ENCODE peak calls at places on chromosomes 16 and 17, in four cellular contexts. One of them, this sample, is unnamed.

GRCh38 chr16:2819939-2820835 is 3.1 kb downstream of the PRSS21 start:
- DNase-seq in stomach: no peak
- DNase-seq in activated T-cell treated with anti-CD3 and anti-CD28 coated beads, Interleukin-2, amount 50 U/mL, for 72 hours: no peak
- DNase-seq in fibroblast of pulmonary artery: no peak
- DNase-seq in this sample: no peak

GRCh38 chr17:69575346-69575761 is 160.9 kb downstream of the MAP2K6 start:
- DNase-seq in fibroblast of pulmonary artery: peak
- DNase-seq in stomach: no peak
- DNase-seq in activated T-cell treated with anti-CD3 and anti-CD28 coated beads, Interleukin-2, amount 50 U/mL, for 72 hours: no peak
- DNase-seq in this sample: no peak

GRCh38 chr17:77842148-77842905 is 116.2 kb upstream of the TNRC6C start:
- DNase-seq in fibroblast of pulmonary artery: peak
- DNase-seq in stomach: no peak
- DNase-seq in activated T-cell treated with anti-CD3 and anti-CD28 coated beads, Interleukin-2, amount 50 U/mL, for 72 hours: no peak
- DNase-seq in this sample: no peak

GRCh38 chr16:87056083-87056482 is 261.1 kb downstream of the C16orf95 start:
- DNase-seq in fibroblast of pulmonary artery: peak
- DNase-seq in stomach: no peak
- DNase-seq in activated T-cell treated with anti-CD3 and anti-CD28 coated beads, Interleukin-2, amount 50 U/mL, for 72 hours: no peak
- DNase-seq in this sample: no peak

GRCh38 chr16:68655806-68656205 is 10.7 kb downstream of the CDH3 start:
- DNase-seq in activated T-cell treated with anti-CD3 and anti-CD28 coated beads, Interleukin-2, amount 50 U/mL, for 72 hours: no peak
- DNase-seq in stomach: no peak
- DNase-seq in fibroblast of pulmonary artery: no peak
- DNase-seq in this sample: no peak

GRCh38 chr17:77316191-77316641 is 175.4 kb downstream of the SEC14L1 start:
- DNase-seq in fibroblast of pulmonary artery: peak
- DNase-seq in activated T-cell treated with anti-CD3 and anti-CD28 coated beads, Interleukin-2, amount 50 U/mL, for 72 hours: no peak
- DNase-seq in stomach: no peak
- DNase-seq in this sample: no peak

GRCh38 chr17:17175917-17176316 is 30.2 kb downstream of the PLD6 start:
- DNase-seq in activated T-cell treated with anti-CD3 and anti-CD28 coated beads, Interleukin-2, amount 50 U/mL, for 72 hours: no peak
- DNase-seq in stomach: no peak
- DNase-seq in fibroblast of pulmonary artery: no peak
- DNase-seq in this sample: no peak

GRCh38 chr16:52004343-52004742 is 542.6 kb downstream of the TOX3 start:
- DNase-seq in stomach: no peak
- DNase-seq in fibroblast of pulmonary artery: no peak
- DNase-seq in activated T-cell treated with anti-CD3 and anti-CD28 coated beads, Interleukin-2, amount 50 U/mL, for 72 hours: no peak
- DNase-seq in this sample: no peak

GRCh38 chr17:43769859-43770258 is 8.9 kb downstream of the DUSP3 start:
- DNase-seq in activated T-cell treated with anti-CD3 and anti-CD28 coated beads, Interleukin-2, amount 50 U/mL, for 72 hours: no peak
- DNase-seq in fibroblast of pulmonary artery: no peak
- DNase-seq in stomach: no peak
- DNase-seq in this sample: no peak

GRCh38 chr17:53844476-53845107 is 21.9 kb downstream of the KIF2B start:
- DNase-seq in activated T-cell treated with anti-CD3 and anti-CD28 coated beads, Interleukin-2, amount 50 U/mL, for 72 hours: no peak
- DNase-seq in fibroblast of pulmonary artery: no peak
- DNase-seq in stomach: no peak
- DNase-seq in this sample: no peak

GRCh38 chr16:23587726-23588125 is 8.4 kb downstream of the NDUFAB1 start:
- DNase-seq in stomach: no peak
- DNase-seq in activated T-cell treated with anti-CD3 and anti-CD28 coated beads, Interleukin-2, amount 50 U/mL, for 72 hours: no peak
- DNase-seq in fibroblast of pulmonary artery: peak
- DNase-seq in this sample: no peak

GRCh38 chr17:56478836-56479447 is 114.6 kb upstream of the NOG start:
- DNase-seq in activated T-cell treated with anti-CD3 and anti-CD28 coated beads, Interleukin-2, amount 50 U/mL, for 72 hours: peak
- DNase-seq in stomach: no peak
- DNase-seq in fibroblast of pulmonary artery: peak
- DNase-seq in this sample: no peak

GRCh38 chr16:66844342-66845079 is at the start of gene CA7:
- DNase-seq in activated T-cell treated with anti-CD3 and anti-CD28 coated beads, Interleukin-2, amount 50 U/mL, for 72 hours: no peak
- DNase-seq in stomach: no peak
- DNase-seq in fibroblast of pulmonary artery: no peak
- DNase-seq in this sample: no peak

GRCh38 chr17:80408872-80409271 is 6.1 kb upstream of the ENDOV start:
- DNase-seq in activated T-cell treated with anti-CD3 and anti-CD28 coated beads, Interleukin-2, amount 50 U/mL, for 72 hours: no peak
- DNase-seq in fibroblast of pulmonary artery: no peak
- DNase-seq in stomach: peak
- DNase-seq in this sample: no peak

GRCh38 chr17:78390241-78391050 is 12.0 kb downstream of the PGS1 start:
- DNase-seq in fibroblast of pulmonary artery: peak
- DNase-seq in stomach: no peak
- DNase-seq in activated T-cell treated with anti-CD3 and anti-CD28 coated beads, Interleukin-2, amount 50 U/mL, for 72 hours: no peak
- DNase-seq in this sample: no peak

GRCh38 chr17:68089881-68090280 is 54.3 kb downstream of the KPNA2 start:
- DNase-seq in stomach: peak
- DNase-seq in activated T-cell treated with anti-CD3 and anti-CD28 coated beads, Interleukin-2, amount 50 U/mL, for 72 hours: peak
- DNase-seq in fibroblast of pulmonary artery: peak
- DNase-seq in this sample: no peak

GRCh38 chr17:63911657-63912100 is 621 bp upstream of the CSHL1 start:
- DNase-seq in stomach: peak
- DNase-seq in fibroblast of pulmonary artery: peak
- DNase-seq in activated T-cell treated with anti-CD3 and anti-CD28 coated beads, Interleukin-2, amount 50 U/mL, for 72 hours: peak
- DNase-seq in this sample: peak

GRCh38 chr17:66960623-66961022 is 3.9 kb upstream of the CACNG4 start:
- DNase-seq in fibroblast of pulmonary artery: no peak
- DNase-seq in activated T-cell treated with anti-CD3 and anti-CD28 coated beads, Interleukin-2, amount 50 U/mL, for 72 hours: no peak
- DNase-seq in stomach: no peak
- DNase-seq in this sample: no peak

GRCh38 chr16:72602499-72602898 is 430.5 kb upstream of the PMFBP1 start:
- DNase-seq in fibroblast of pulmonary artery: no peak
- DNase-seq in stomach: no peak
- DNase-seq in activated T-cell treated with anti-CD3 and anti-CD28 coated beads, Interleukin-2, amount 50 U/mL, for 72 hours: no peak
- DNase-seq in this sample: no peak

GRCh38 chr16:86375370-86375769 is 135.0 kb upstream of the FOXF1 start:
- DNase-seq in stomach: no peak
- DNase-seq in activated T-cell treated with anti-CD3 and anti-CD28 coated beads, Interleukin-2, amount 50 U/mL, for 72 hours: no peak
- DNase-seq in fibroblast of pulmonary artery: peak
- DNase-seq in this sample: no peak

GRCh38 chr17:35774499-35774898 is 13.8 kb downstream of the C17orf50 start:
- DNase-seq in stomach: peak
- DNase-seq in activated T-cell treated with anti-CD3 and anti-CD28 coated beads, Interleukin-2, amount 50 U/mL, for 72 hours: no peak
- DNase-seq in fibroblast of pulmonary artery: peak
- DNase-seq in this sample: no peak

GRCh38 chr17:29379084-29379811 is 10.9 kb upstream of the TAOK1 start:
- DNase-seq in stomach: no peak
- DNase-seq in fibroblast of pulmonary artery: no peak
- DNase-seq in activated T-cell treated with anti-CD3 and anti-CD28 coated beads, Interleukin-2, amount 50 U/mL, for 72 hours: no peak
- DNase-seq in this sample: no peak

GRCh38 chr17:6070280-6070894 is at the start of gene WSCD1:
- DNase-seq in activated T-cell treated with anti-CD3 and anti-CD28 coated beads, Interleukin-2, amount 50 U/mL, for 72 hours: peak
- DNase-seq in stomach: peak
- DNase-seq in fibroblast of pulmonary artery: no peak
- DNase-seq in this sample: no peak

GRCh38 chr17:75877752-75878173 is 618 bp downstream of the TRIM47 start:
- DNase-seq in activated T-cell treated with anti-CD3 and anti-CD28 coated beads, Interleukin-2, amount 50 U/mL, for 72 hours: peak
- DNase-seq in fibroblast of pulmonary artery: peak
- DNase-seq in stomach: peak
- DNase-seq in this sample: no peak

GRCh38 chr16:4358831-4359561 is 7.9 kb upstream of the PAM16 start:
- DNase-seq in activated T-cell treated with anti-CD3 and anti-CD28 coated beads, Interleukin-2, amount 50 U/mL, for 72 hours: peak
- DNase-seq in fibroblast of pulmonary artery: peak
- DNase-seq in stomach: peak
- DNase-seq in this sample: peak

GRCh38 chr16:82824408-82824807 is 197.6 kb downstream of the CDH13 start:
- DNase-seq in fibroblast of pulmonary artery: no peak
- DNase-seq in activated T-cell treated with anti-CD3 and anti-CD28 coated beads, Interleukin-2, amount 50 U/mL, for 72 hours: no peak
- DNase-seq in stomach: no peak
- DNase-seq in this sample: no peak

GRCh38 chr17:7886227-7887037 is 2.2 kb upstream of the CHD3 start:
- DNase-seq in fibroblast of pulmonary artery: peak
- DNase-seq in stomach: peak
- DNase-seq in activated T-cell treated with anti-CD3 and anti-CD28 coated beads, Interleukin-2, amount 50 U/mL, for 72 hours: peak
- DNase-seq in this sample: peak

GRCh38 chr16:52405441-52405840 is 141.5 kb downstream of the TOX3 start:
- DNase-seq in stomach: no peak
- DNase-seq in activated T-cell treated with anti-CD3 and anti-CD28 coated beads, Interleukin-2, amount 50 U/mL, for 72 hours: no peak
- DNase-seq in fibroblast of pulmonary artery: no peak
- DNase-seq in this sample: no peak

GRCh38 chr16:1105888-1106620 is 10.0 kb upstream of the C1QTNF8 start:
- DNase-seq in stomach: peak
- DNase-seq in fibroblast of pulmonary artery: peak
- DNase-seq in activated T-cell treated with anti-CD3 and anti-CD28 coated beads, Interleukin-2, amount 50 U/mL, for 72 hours: peak
- DNase-seq in this sample: peak

GRCh38 chr16:89442990-89443726 is 47.2 kb downstream of the ANKRD11 start:
- DNase-seq in fibroblast of pulmonary artery: peak
- DNase-seq in stomach: peak
- DNase-seq in activated T-cell treated with anti-CD3 and anti-CD28 coated beads, Interleukin-2, amount 50 U/mL, for 72 hours: no peak
- DNase-seq in this sample: no peak

GRCh38 chr17:2151634-2152033 is 96.7 kb downstream of the HIC1 start:
- DNase-seq in activated T-cell treated with anti-CD3 and anti-CD28 coated beads, Interleukin-2, amount 50 U/mL, for 72 hours: no peak
- DNase-seq in fibroblast of pulmonary artery: no peak
- DNase-seq in stomach: no peak
- DNase-seq in this sample: no peak

GRCh38 chr17:39082482-39082881 is 69.0 kb downstream of the PLXDC1 start:
- DNase-seq in activated T-cell treated with anti-CD3 and anti-CD28 coated beads, Interleukin-2, amount 50 U/mL, for 72 hours: no peak
- DNase-seq in fibroblast of pulmonary artery: peak
- DNase-seq in stomach: no peak
- DNase-seq in this sample: no peak

GRCh38 chr16:30394603-30395154 is 541 bp upstream of the ZNF48 start:
- DNase-seq in stomach: no peak
- DNase-seq in activated T-cell treated with anti-CD3 and anti-CD28 coated beads, Interleukin-2, amount 50 U/mL, for 72 hours: no peak
- DNase-seq in fibroblast of pulmonary artery: peak
- DNase-seq in this sample: no peak

GRCh38 chr16:51161440-51162195 is 10.5 kb upstream of the SALL1 start:
- DNase-seq in stomach: no peak
- DNase-seq in fibroblast of pulmonary artery: peak
- DNase-seq in activated T-cell treated with anti-CD3 and anti-CD28 coated beads, Interleukin-2, amount 50 U/mL, for 72 hours: no peak
- DNase-seq in this sample: no peak

GRCh38 chr16:70646260-70647241 is at the start of gene IL34:
- DNase-seq in activated T-cell treated with anti-CD3 and anti-CD28 coated beads, Interleukin-2, amount 50 U/mL, for 72 hours: no peak
- DNase-seq in stomach: no peak
- DNase-seq in fibroblast of pulmonary artery: peak
- DNase-seq in this sample: no peak